ENCODE peak calls at places on chromosomes 5 and 9, in six cellular contexts. One of them, this sample, is unnamed.

GRCh38 chr5:56569576-56569975 is 245.8 kb upstream of the MAP3K1 start:
- DNase-seq in effector memory CD4-positive, alpha-beta T cell: no peak
- DNase-seq in AG08396: no peak
- DNase-seq in T-helper 1 cell: no peak
- DNase-seq in esophagus squamous epithelium: no peak
- DNase-seq in ecto neural progenitor cell: no peak
- DNase-seq in this sample: peak

GRCh38 chr9:77826116-77826515 is 178.0 kb upstream of the GNA14 start:
- DNase-seq in effector memory CD4-positive, alpha-beta T cell: no peak
- DNase-seq in AG08396: no peak
- DNase-seq in T-helper 1 cell: no peak
- DNase-seq in esophagus squamous epithelium: no peak
- DNase-seq in ecto neural progenitor cell: no peak
- DNase-seq in this sample: no peak

GRCh38 chr9:133752739-133753446 is 14.7 kb upstream of the SARDH start:
- DNase-seq in effector memory CD4-positive, alpha-beta T cell: no peak
- DNase-seq in AG08396: no peak
- DNase-seq in T-helper 1 cell: no peak
- DNase-seq in esophagus squamous epithelium: no peak
- DNase-seq in ecto neural progenitor cell: no peak
- DNase-seq in this sample: no peak

GRCh38 chr5:55134053-55134722 is 25.8 kb upstream of the GPX8 start:
- DNase-seq in effector memory CD4-positive, alpha-beta T cell: no peak
- DNase-seq in AG08396: no peak
- DNase-seq in T-helper 1 cell: no peak
- DNase-seq in esophagus squamous epithelium: no peak
- DNase-seq in ecto neural progenitor cell: no peak
- DNase-seq in this sample: no peak

GRCh38 chr5:8322478-8322877 is 453.5 kb downstream of the MTRR start:
- DNase-seq in effector memory CD4-positive, alpha-beta T cell: no peak
- DNase-seq in AG08396: no peak
- DNase-seq in T-helper 1 cell: no peak
- DNase-seq in esophagus squamous epithelium: no peak
- DNase-seq in ecto neural progenitor cell: no peak
- DNase-seq in this sample: no peak

GRCh38 chr9:27683181-27683580 is 109.9 kb upstream of the C9orf72 start:
- DNase-seq in effector memory CD4-positive, alpha-beta T cell: no peak
- DNase-seq in AG08396: no peak
- DNase-seq in T-helper 1 cell: no peak
- DNase-seq in esophagus squamous epithelium: no peak
- DNase-seq in ecto neural progenitor cell: no peak
- DNase-seq in this sample: no peak

GRCh38 chr9:106933470-106933869 is 70.5 kb downstream of the ZNF462 start:
- DNase-seq in effector memory CD4-positive, alpha-beta T cell: no peak
- DNase-seq in AG08396: no peak
- DNase-seq in T-helper 1 cell: no peak
- DNase-seq in esophagus squamous epithelium: no peak
- DNase-seq in ecto neural progenitor cell: no peak
- DNase-seq in this sample: no peak

GRCh38 chr9:94927048-94927761 is 200.7 kb downstream of the AOPEP start:
- DNase-seq in effector memory CD4-positive, alpha-beta T cell: no peak
- DNase-seq in AG08396: no peak
- DNase-seq in T-helper 1 cell: no peak
- DNase-seq in esophagus squamous epithelium: no peak
- DNase-seq in ecto neural progenitor cell: no peak
- DNase-seq in this sample: no peak

GRCh38 chr9:89365532-89365912 is 47.2 kb downstream of the SECISBP2 start:
- DNase-seq in effector memory CD4-positive, alpha-beta T cell: no peak
- DNase-seq in AG08396: no peak
- DNase-seq in T-helper 1 cell: no peak
- DNase-seq in esophagus squamous epithelium: no peak
- DNase-seq in ecto neural progenitor cell: no peak
- DNase-seq in this sample: no peak

GRCh38 chr5:73515232-73515631 is 17.0 kb downstream of the BTF3 start:
- DNase-seq in effector memory CD4-positive, alpha-beta T cell: no peak
- DNase-seq in AG08396: no peak
- DNase-seq in T-helper 1 cell: no peak
- DNase-seq in esophagus squamous epithelium: no peak
- DNase-seq in ecto neural progenitor cell: no peak
- DNase-seq in this sample: no peak

GRCh38 chr9:123697686-123698085 is 232.2 kb downstream of the DENND1A start:
- DNase-seq in effector memory CD4-positive, alpha-beta T cell: no peak
- DNase-seq in AG08396: no peak
- DNase-seq in T-helper 1 cell: no peak
- DNase-seq in esophagus squamous epithelium: no peak
- DNase-seq in ecto neural progenitor cell: no peak
- DNase-seq in this sample: no peak

GRCh38 chr5:121572061-121572460 is 279.6 kb upstream of the FTMT start:
- DNase-seq in effector memory CD4-positive, alpha-beta T cell: no peak
- DNase-seq in AG08396: no peak
- DNase-seq in T-helper 1 cell: no peak
- DNase-seq in esophagus squamous epithelium: no peak
- DNase-seq in ecto neural progenitor cell: no peak
- DNase-seq in this sample: no peak

GRCh38 chr9:134474058-134474370 is 147.8 kb downstream of the RXRA start:
- DNase-seq in effector memory CD4-positive, alpha-beta T cell: no peak
- DNase-seq in AG08396: peak
- DNase-seq in T-helper 1 cell: no peak
- DNase-seq in esophagus squamous epithelium: no peak
- DNase-seq in ecto neural progenitor cell: no peak
- DNase-seq in this sample: peak

GRCh38 chr9:7536310-7536939 is 263.2 kb downstream of the DMAC1 start:
- DNase-seq in effector memory CD4-positive, alpha-beta T cell: no peak
- DNase-seq in AG08396: peak
- DNase-seq in T-helper 1 cell: no peak
- DNase-seq in esophagus squamous epithelium: no peak
- DNase-seq in ecto neural progenitor cell: peak
- DNase-seq in this sample: peak

GRCh38 chr5:123512631-123513461 is 869 bp downstream of the CSNK1G3 start:
- DNase-seq in effector memory CD4-positive, alpha-beta T cell: peak
- DNase-seq in AG08396: peak
- DNase-seq in T-helper 1 cell: peak
- DNase-seq in esophagus squamous epithelium: no peak
- DNase-seq in ecto neural progenitor cell: peak
- DNase-seq in this sample: peak

GRCh38 chr5:87300744-87301143 is 33.1 kb downstream of the RASA1 start:
- DNase-seq in effector memory CD4-positive, alpha-beta T cell: no peak
- DNase-seq in AG08396: peak
- DNase-seq in T-helper 1 cell: no peak
- DNase-seq in esophagus squamous epithelium: no peak
- DNase-seq in ecto neural progenitor cell: no peak
- DNase-seq in this sample: peak

GRCh38 chr5:122263352-122264030 is 48.5 kb upstream of the SNCAIP start:
- DNase-seq in effector memory CD4-positive, alpha-beta T cell: no peak
- DNase-seq in AG08396: no peak
- DNase-seq in T-helper 1 cell: no peak
- DNase-seq in esophagus squamous epithelium: no peak
- DNase-seq in ecto neural progenitor cell: no peak
- DNase-seq in this sample: no peak

GRCh38 chr5:178215263-178216002 is 11.1 kb downstream of the HNRNPAB start:
- DNase-seq in effector memory CD4-positive, alpha-beta T cell: no peak
- DNase-seq in AG08396: no peak
- DNase-seq in T-helper 1 cell: no peak
- DNase-seq in esophagus squamous epithelium: no peak
- DNase-seq in ecto neural progenitor cell: no peak
- DNase-seq in this sample: no peak

This sample was measured in GM03348.